ENCODE peak calls at places on chromosomes 5 and 9, in four cellular contexts. One of them, this sample, is unnamed.

GRCh38 chr5:25419684-25420083 is 774.9 kb upstream of the CDH10 start:
- DNase-seq in A549: no peak
- DNase-seq in IMR-90: no peak
- DNase-seq in endothelial cell of umbilical vein: no peak
- DNase-seq in this sample: no peak

GRCh38 chr9:133972041-133972970 is 19.8 kb downstream of the VAV2 start:
- DNase-seq in endothelial cell of umbilical vein: no peak
- DNase-seq in IMR-90: no peak
- DNase-seq in A549: no peak
- DNase-seq in this sample: no peak

GRCh38 chr5:125823572-125823971 is 599.6 kb upstream of the GRAMD2B start:
- DNase-seq in A549: no peak
- DNase-seq in endothelial cell of umbilical vein: no peak
- DNase-seq in IMR-90: peak
- DNase-seq in this sample: no peak

GRCh38 chr9:27183701-27184100 is 74.7 kb downstream of the TEK start:
- DNase-seq in IMR-90: peak
- DNase-seq in endothelial cell of umbilical vein: no peak
- DNase-seq in A549: no peak
- DNase-seq in this sample: no peak

GRCh38 chr5:119340597-119341218 is 15.1 kb upstream of the TNFAIP8 start:
- DNase-seq in A549: no peak
- DNase-seq in endothelial cell of umbilical vein: no peak
- DNase-seq in IMR-90: no peak
- DNase-seq in this sample: no peak

GRCh38 chr9:127049044-127049443 is 73.4 kb downstream of the ANGPTL2 start:
- DNase-seq in endothelial cell of umbilical vein: peak
- DNase-seq in IMR-90: peak
- DNase-seq in A549: peak
- DNase-seq in this sample: no peak

GRCh38 chr5:121949885-121950284 is 11.9 kb upstream of the SRFBP1 start:
- DNase-seq in A549: peak
- DNase-seq in IMR-90: peak
- DNase-seq in endothelial cell of umbilical vein: peak
- DNase-seq in this sample: peak

GRCh38 chr5:83022334-83022733 is 54.9 kb downstream of the TMEM167A start:
- DNase-seq in IMR-90: no peak
- DNase-seq in endothelial cell of umbilical vein: no peak
- DNase-seq in A549: no peak
- DNase-seq in this sample: no peak

GRCh38 chr9:28234899-28235277 is 661.6 kb upstream of the C9orf72 start:
- DNase-seq in endothelial cell of umbilical vein: no peak
- DNase-seq in IMR-90: peak
- DNase-seq in A549: no peak
- DNase-seq in this sample: no peak

GRCh38 chr9:100426532-100427365 is at the start of gene MSANTD3:
- DNase-seq in A549: peak
- DNase-seq in endothelial cell of umbilical vein: peak
- DNase-seq in IMR-90: peak
- DNase-seq in this sample: peak
- TF ChIP-seq POLR2A in A549: peak
- TF ChIP-seq POLR2A in endothelial cell of umbilical vein: peak
- TF ChIP-seq POLR2A in IMR-90: peak
- TF ChIP-seq POLR2A in this sample: peak

GRCh38 chr5:129094087-129094923 is at the start of gene ISOC1:
- DNase-seq in IMR-90: peak
- DNase-seq in A549: peak
- DNase-seq in endothelial cell of umbilical vein: peak
- DNase-seq in this sample: peak
- TF ChIP-seq POLR2A in IMR-90: peak
- TF ChIP-seq POLR2A in A549: peak
- TF ChIP-seq POLR2A in endothelial cell of umbilical vein: peak
- TF ChIP-seq POLR2A in this sample: peak

GRCh38 chr5:112752335-112752734 is 14.7 kb downstream of the APC start:
- DNase-seq in A549: no peak
- DNase-seq in IMR-90: no peak
- DNase-seq in endothelial cell of umbilical vein: no peak
- DNase-seq in this sample: no peak
- TF ChIP-seq POLR2A in A549: no peak
- TF ChIP-seq POLR2A in IMR-90: no peak
- TF ChIP-seq POLR2A in endothelial cell of umbilical vein: no peak
- TF ChIP-seq POLR2A in this sample: no peak

DNA sequence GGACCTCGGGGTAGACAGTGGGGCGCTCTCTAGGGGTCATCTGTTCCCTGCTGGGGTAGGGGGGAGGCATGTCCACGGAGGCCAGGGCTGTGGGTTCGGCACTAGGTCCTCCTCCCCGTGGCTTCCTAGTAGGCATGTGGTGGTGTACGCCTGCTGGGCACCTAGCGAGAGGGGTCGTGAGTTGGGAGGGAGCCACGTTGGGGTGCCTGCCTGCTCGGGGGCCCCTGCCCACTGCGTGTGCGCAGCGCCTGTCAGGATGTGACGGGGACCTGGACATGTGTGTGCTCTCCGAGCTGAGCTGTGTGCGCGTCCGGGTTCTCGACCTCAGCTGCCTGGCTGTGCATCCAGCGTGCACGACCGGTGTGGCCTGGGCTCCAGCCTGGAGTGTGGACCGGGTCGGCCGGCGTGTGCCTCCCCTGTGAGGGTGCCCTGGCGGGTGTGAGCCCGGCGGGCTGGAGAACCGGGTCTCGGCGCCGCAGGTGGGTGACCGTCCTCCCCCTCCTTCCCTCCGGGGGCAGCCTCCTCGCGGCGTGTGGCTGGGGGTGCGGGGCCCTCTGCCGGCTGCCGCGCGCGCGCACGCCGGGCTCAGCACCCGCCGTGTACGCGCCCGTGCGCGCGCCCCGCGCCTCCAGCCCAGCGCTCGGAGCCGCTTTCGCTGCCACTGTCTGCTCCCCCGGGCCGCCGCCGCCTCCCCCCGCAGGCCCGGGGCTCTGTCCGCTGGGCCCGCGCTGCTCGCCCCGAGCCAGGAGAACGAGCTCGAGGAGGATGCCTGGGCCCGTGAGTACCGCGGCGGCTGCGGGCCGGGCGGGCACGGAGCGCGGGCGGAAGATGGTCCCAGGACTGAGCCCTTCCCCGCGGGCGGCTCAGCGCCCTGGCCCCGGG is at the start of gene PRR7:
- DNase-seq in endothelial cell of umbilical vein: peak
- DNase-seq in IMR-90: peak
- DNase-seq in A549: peak
- DNase-seq in this sample: peak
- TF ChIP-seq POLR2A in endothelial cell of umbilical vein: peak
- TF ChIP-seq POLR2A in IMR-90: no peak
- TF ChIP-seq POLR2A in A549: peak
- TF ChIP-seq POLR2A in this sample: peak

GRCh38 chr5:150783422-150783928 is 4.9 kb downstream of the SMIM3 start:
- DNase-seq in IMR-90: peak
- DNase-seq in A549: no peak
- DNase-seq in endothelial cell of umbilical vein: peak
- DNase-seq in this sample: no peak

GRCh38 chr5:150780180-150780692 is 1.7 kb downstream of the SMIM3 start:
- DNase-seq in A549: no peak
- DNase-seq in IMR-90: peak
- DNase-seq in endothelial cell of umbilical vein: no peak
- DNase-seq in this sample: no peak

GRCh38 chr5:150782850-150783249 is 4.3 kb downstream of the SMIM3 start:
- DNase-seq in A549: no peak
- DNase-seq in IMR-90: no peak
- DNase-seq in endothelial cell of umbilical vein: peak
- DNase-seq in this sample: no peak

GRCh38 chr5:150780816-150781221 is 2.3 kb downstream of the SMIM3 start:
- DNase-seq in endothelial cell of umbilical vein: no peak
- DNase-seq in A549: no peak
- DNase-seq in IMR-90: peak
- DNase-seq in this sample: no peak

DNA sequence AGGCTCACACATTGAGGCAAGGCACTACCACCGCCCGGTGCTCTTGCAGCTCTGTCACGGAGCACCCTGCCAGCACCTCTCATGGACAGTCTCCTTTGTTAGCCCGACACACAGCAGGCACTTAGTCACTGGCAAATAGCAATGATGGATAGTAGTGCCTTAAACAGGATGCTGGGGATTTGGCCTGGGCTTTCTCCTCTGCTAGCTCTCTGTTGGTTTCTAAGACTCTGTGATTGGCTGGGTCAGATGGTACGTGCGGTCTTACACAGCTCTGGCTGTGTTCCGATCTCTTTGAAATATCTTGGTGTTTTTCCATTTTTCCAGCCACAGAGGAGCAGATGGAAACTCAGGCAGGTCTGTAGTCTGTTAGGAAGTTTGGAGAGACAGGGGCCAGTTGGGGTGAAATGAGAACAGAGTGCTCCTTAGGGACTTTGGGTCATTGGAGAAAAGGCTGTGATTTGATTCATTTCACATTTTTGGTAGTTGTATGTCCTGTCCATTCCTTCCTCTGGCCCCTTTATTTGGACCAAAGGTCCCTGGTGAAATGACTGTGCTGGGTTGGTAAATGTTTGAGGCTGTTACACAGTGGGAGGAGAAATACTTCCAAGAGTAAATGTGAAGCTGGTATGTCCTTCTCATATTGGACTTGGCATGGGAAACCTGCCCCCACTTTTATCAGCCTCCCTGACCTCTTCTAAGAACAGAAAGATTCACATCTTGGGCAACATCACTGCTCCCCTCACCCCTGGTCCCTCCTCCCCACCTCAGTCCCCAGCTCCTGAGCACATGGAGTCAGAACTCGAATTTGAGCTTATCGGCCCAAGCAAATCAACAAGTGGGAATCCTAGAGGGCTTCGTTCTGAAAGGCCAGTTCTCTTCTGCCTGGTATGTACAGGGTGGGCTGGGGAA is 3.4 kb downstream of the SMIM3 start:
- DNase-seq in A549: no peak
- DNase-seq in IMR-90: peak
- DNase-seq in endothelial cell of umbilical vein: no peak
- DNase-seq in this sample: no peak
- TF ChIP-seq POLR2A in A549: no peak
- TF ChIP-seq POLR2A in IMR-90: peak
- TF ChIP-seq POLR2A in endothelial cell of umbilical vein: no peak
- TF ChIP-seq POLR2A in this sample: no peak

GRCh38 chr5:15499528-15500325 is at the start of gene FBXL7:
- DNase-seq in IMR-90: peak
- DNase-seq in endothelial cell of umbilical vein: peak
- DNase-seq in A549: peak
- DNase-seq in this sample: no peak
- TF ChIP-seq POLR2A in IMR-90: peak
- TF ChIP-seq POLR2A in endothelial cell of umbilical vein: peak
- TF ChIP-seq POLR2A in A549: peak
- TF ChIP-seq POLR2A in this sample: no peak

DNA sequence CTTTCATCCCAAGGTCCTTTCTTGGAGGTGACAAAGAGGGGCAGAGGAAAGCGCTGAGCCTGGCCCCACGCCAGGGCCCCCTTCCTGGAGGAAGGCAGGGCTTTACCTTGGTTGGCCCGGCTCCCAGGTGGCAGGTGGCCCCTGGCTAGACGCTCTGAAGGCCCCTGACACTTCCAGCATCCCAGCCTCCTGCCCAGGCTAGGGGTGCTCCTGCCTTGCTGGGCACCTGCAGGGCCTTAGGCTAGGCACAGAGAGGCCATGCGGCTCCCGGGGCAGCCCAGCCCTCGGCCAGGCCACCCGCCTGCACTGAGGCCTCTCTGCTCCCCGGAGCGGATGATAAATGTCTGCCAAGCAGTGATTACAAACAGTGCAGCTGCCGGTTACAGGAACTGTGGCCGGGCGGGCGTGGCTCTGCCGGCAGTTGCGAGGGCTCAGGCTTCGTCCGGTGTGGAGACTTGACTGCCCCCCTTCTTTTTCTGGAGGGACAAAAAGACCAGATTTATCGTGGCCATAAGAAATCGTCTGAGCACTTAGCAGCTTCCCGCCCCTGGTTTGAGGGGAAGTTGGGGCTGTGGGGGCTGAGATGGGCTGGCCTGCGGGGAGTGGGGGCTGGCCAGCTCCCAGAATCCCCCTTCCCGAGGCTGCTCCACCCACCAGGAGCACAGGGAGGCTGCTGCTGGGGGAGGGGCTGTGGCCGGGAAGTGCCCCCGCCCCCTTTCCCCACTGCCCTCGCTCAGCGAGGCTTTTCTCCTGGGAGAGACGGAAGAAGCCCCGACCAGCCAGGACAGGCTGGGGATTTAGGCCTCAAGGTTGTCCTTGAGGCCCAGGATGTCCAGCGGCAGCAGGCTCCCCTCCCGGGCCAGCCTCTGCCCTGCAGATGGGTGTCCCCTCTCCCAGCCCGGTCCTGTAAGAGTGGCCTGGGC is 31.6 kb upstream of the UBAC1 start:
- DNase-seq in endothelial cell of umbilical vein: peak
- DNase-seq in IMR-90: peak
- DNase-seq in A549: peak
- DNase-seq in this sample: peak
- TF ChIP-seq POLR2A in endothelial cell of umbilical vein: peak
- TF ChIP-seq POLR2A in IMR-90: peak
- TF ChIP-seq POLR2A in A549: peak
- TF ChIP-seq POLR2A in this sample: no peak

DNA sequence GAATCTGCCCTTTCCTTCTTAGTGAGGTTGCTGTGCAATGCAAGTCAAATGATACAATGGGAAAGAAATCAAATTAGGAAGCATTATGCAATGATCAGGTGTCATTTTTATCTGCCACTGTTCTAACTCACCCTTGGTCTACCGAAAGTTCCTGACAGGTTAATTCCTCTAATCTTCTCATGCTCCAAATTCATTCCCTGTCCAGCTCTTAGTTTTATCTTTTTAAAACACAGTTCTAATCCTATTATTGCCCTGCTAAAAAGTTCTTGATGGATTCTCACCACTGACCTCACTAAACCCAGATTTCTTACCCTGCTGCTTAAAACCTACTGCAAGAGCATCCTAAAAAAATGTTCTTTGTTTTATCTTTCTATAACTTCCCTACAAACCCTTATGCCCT is 1000.9 kb downstream of the CDH18 start:
- DNase-seq in IMR-90: no peak
- DNase-seq in A549: no peak
- DNase-seq in endothelial cell of umbilical vein: no peak
- DNase-seq in this sample: no peak
- TF ChIP-seq POLR2A in IMR-90: no peak
- TF ChIP-seq POLR2A in A549: no peak
- TF ChIP-seq POLR2A in endothelial cell of umbilical vein: no peak
- TF ChIP-seq POLR2A in this sample: no peak

This sample was measured in erythroblast.